ENCODE peak calls at places on chromosomes 13 and 19, in ten cellular contexts. L is IMR-90, H is endothelial cell of umbilical vein, D is Peyer's patch, B is transverse colon, K is thyroid gland, M is tibial nerve, N is heart left ventricle, A is HCT116, R is upper lobe of left lung. W is an unnamed sample.
A peak's percentile ranks its signal among the peaks of the same experiment; 100 is the strongest.

GRCh38 chr13:80666782-80667537 is 326.0 kb upstream of the SPRY2 start:
- DNase-seq in L (no peak), H (no peak), D (no peak), B (no peak), K (no peak), M (no peak), N (no peak), A (no peak), R (no peak), W (no peak)

GRCh38 chr13:98766716-98767115 is 14.2 kb upstream of the SLC15A1 start:
- DNase-seq in L (peak; percentile 5), H (no peak), D (no peak), B (no peak), K (no peak), M (no peak), N (no peak), A (no peak), R (no peak), W (no peak)

GRCh38 chr13:46288570-46289259 is 77.0 kb downstream of the LRRC63 start:
- DNase-seq in L (peak; percentile 22), H (peak; percentile 50), D (no peak), B (no peak), K (no peak), M (no peak), N (no peak), A (peak; percentile 39), R (no peak), W (no peak)

GRCh38 chr19:18304194-18304495 is 18.7 kb downstream of the LSM4 start:
- DNase-seq in L (no peak), H (no peak), D (no peak), B (no peak), K (peak; percentile 51), M (no peak), N (peak; percentile 75), A (no peak), R (no peak), W (peak; percentile 79)

GRCh38 chr13:50831510-50831909 is 12.0 kb downstream of the DLEU7 start:
- DNase-seq in L (no peak), H (no peak), D (no peak), B (no peak), K (no peak), M (no peak), N (no peak), A (no peak), R (no peak), W (no peak)

GRCh38 chr19:34317311-34317927 is 47.6 kb upstream of the GPI start:
- DNase-seq in L (no peak), H (peak; percentile 46), D (peak; percentile 54), B (peak; percentile 28), K (peak; percentile 46), M (no peak), N (no peak), A (no peak), R (no peak), W (no peak)

GRCh38 chr19:16324384-16325160 is at the start of gene KLF2:
- DNase-seq in L (peak; percentile 90), H (peak; percentile 94), D (peak; percentile 94), B (peak; percentile 90), K (peak; percentile 85), M (peak; percentile 91), N (peak; percentile 96), A (peak; percentile 63), R (peak; percentile 92), W (peak; percentile 94)

GRCh38 chr13:84972907-84973306 is 826.3 kb downstream of the SLITRK6 start:
- DNase-seq in L (no peak), H (no peak), D (no peak), B (no peak), K (no peak), M (no peak), N (no peak), A (no peak), R (no peak), W (no peak)

GRCh38 chr13:112443191-112444000 is 67.2 kb downstream of the SPACA7 start:
- DNase-seq in L (no peak), H (no peak), D (no peak), B (no peak), K (no peak), M (no peak), N (no peak), A (no peak), R (peak; percentile 20), W (peak; percentile 42)

GRCh38 chr13:31945202-31945978 is 86.2 kb upstream of the FRY start:
- DNase-seq in L (peak; percentile 81), H (no peak), D (peak; percentile 73), B (peak; percentile 27), K (peak; percentile 61), M (peak; percentile 31), N (peak; percentile 80), A (no peak), R (peak; percentile 77), W (peak; percentile 61)

GRCh38 chr19:11736696-11737095 is 2.0 kb downstream of the ZNF823 start:
- DNase-seq in L (peak; percentile 33), H (no peak), D (peak; percentile 50), B (peak; percentile 19), K (no peak), M (no peak), N (peak; percentile 65), A (no peak), R (peak; percentile 44), W (peak; percentile 34)

GRCh38 chr19:47661571-47661970 is 51.7 kb upstream of the EHD2 start:
- DNase-seq in L (no peak), H (no peak), D (no peak), B (no peak), K (no peak), M (no peak), N (no peak), A (no peak), R (no peak), W (no peak)

GRCh38 chr19:7679017-7679720 is 1.5 kb upstream of the TRAPPC5 start:
- DNase-seq in L (no peak), H (no peak), D (peak; percentile 85), B (peak; percentile 43), K (no peak), M (no peak), N (peak; percentile 36), A (no peak), R (peak; percentile 58), W (peak; percentile 21)

GRCh38 chr19:29789007-29789406 is 22.8 kb upstream of the CCNE1 start:
- DNase-seq in L (no peak), H (no peak), D (no peak), B (no peak), K (no peak), M (no peak), N (no peak), A (no peak), R (no peak), W (no peak)
- H3K4me1 ChIP-seq in L (no peaks in the 10 kb centered on the region), H (no peaks in the 10 kb centered on the region), D (no peaks in the 10 kb centered on the region), B (no peaks in the 10 kb centered on the region), K (no peaks in the 10 kb centered on the region), M (no peaks in the 10 kb centered on the region), N (no peaks in the 10 kb centered on the region), A (no peaks in the 10 kb centered on the region), R (no peaks in the 10 kb centered on the region), W (no peaks in the 10 kb centered on the region)

DNA sequence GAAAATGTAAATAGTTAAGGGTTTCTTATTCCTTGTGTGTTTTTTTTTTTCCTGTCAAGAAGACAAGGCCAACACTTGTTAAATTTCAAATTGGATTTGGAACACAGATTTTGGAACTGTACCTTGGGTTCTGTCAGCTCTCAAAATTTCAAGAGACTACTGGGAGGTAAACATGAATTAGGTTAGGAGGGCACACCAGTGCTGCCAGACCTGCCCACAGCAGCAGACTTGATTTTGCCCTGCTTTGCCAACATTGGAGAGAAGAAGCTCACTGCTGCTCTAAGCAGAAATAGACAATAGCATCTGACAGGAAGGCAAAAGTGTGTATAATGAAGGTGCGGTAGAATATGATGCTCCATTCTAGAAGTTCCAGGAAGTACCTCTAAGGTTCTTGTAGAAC is 121.7 kb downstream of the NHLRC3 start:
- DNase-seq in L (no peak), H (no peak), D (no peak), B (no peak), K (no peak), M (no peak), N (no peak), A (no peak), R (no peak), W (no peak)
- TF ChIP-seq POLR2A in L (no peak), H (no peak), D (no peak), B (no peak), K (no peak), M (no peak), N (no peak), A (no peak), R (no peak), W (no peak)

GRCh38 chr19:2341247-2341705 is 12.8 kb downstream of the SPPL2B start:
- DNase-seq in L (no peak), H (no peak), D (no peak), B (no peak), K (no peak), M (no peak), N (no peak), A (no peak), R (no peak), W (no peak)
- H3K4me1 ChIP-seq in L (no peaks in the 10 kb centered on the region), H (no peaks in the 10 kb centered on the region), D (peaks cover 11% of the 10 kb centered on the region), B (no peaks in the 10 kb centered on the region), K (no peaks in the 10 kb centered on the region), M (no peaks in the 10 kb centered on the region), N (no peaks in the 10 kb centered on the region), A (peaks cover 5% of the 10 kb centered on the region), R (no peaks in the 10 kb centered on the region), W (no peaks in the 10 kb centered on the region)

DNA sequence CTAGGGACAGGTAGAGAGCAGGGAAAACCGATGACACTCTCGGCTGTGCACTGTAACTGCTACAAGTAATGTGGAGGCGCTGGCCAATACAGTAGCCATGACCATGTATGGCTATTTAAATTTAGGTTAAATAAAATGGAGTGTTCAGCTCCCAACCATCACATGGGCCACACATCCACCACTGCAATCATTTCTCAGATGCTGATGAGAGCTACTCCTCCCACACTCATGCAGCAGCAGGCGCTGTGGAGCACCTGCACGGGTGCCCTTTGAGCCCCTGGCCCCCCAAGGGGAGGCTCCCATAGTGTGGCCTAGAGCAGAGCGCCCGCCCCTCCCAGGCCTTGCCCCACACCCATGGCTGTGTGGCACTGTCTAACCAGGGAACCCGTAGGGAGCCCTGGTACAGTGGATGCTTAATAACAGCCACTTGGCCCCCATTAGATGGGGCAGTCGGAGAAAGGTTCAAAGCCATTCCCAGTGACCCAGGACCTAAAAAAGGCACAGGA is 6.0 kb downstream of the ACP4 start:
- DNase-seq in L (no peak), H (no peak), D (no peak), B (no peak), K (no peak), M (no peak), N (no peak), A (no peak), R (no peak), W (no peak)
- TF ChIP-seq POLR2A in L (no peak), H (no peak), D (no peak), B (no peak), K (no peak), M (no peak), N (no peak), A (no peak), R (no peak), W (no peak)

GRCh38 chr19:5954293-5954692 is 23.6 kb downstream of the RANBP3 start:
- DNase-seq in L (peak; percentile 23), H (no peak), D (no peak), B (no peak), K (no peak), M (no peak), N (no peak), A (no peak), R (no peak), W (no peak)
- H3K4me1 ChIP-seq in L (peaks cover 46% of the 10 kb centered on the region), H (peaks cover 41% of the 10 kb centered on the region), D (peaks cover 98% of the 10 kb centered on the region), B (peaks cover 66% of the 10 kb centered on the region), K (peaks cover 70% of the 10 kb centered on the region), M (no peaks in the 10 kb centered on the region), N (peaks cover 59% of the 10 kb centered on the region), A (peaks cover 2% of the 10 kb centered on the region), R (peaks cover 73% of the 10 kb centered on the region), W (peaks cover 44% of the 10 kb centered on the region)

GRCh38 chr13:26168276-26168814 is 53.8 kb downstream of the RNF6 start:
- DNase-seq in L (peak; percentile 48), H (no peak), D (no peak), B (no peak), K (no peak), M (no peak), N (no peak), A (no peak), R (no peak), W (peak; percentile 46)
- TF ChIP-seq POLR2A in L (no peak), H (no peak), D (no peak), B (no peak), K (no peak), M (no peak), N (no peak), A (no peak), R (no peak), W (no peak)